ENCODE peak calls at places on chromosomes 13 and 19, in nine cellular contexts. V, Y, P, X, E, T, K, S and L are unnamed samples.

GRCh38 chr19:56838930-56839664 is 1.4 kb downstream of the PEG3 start:
- DNase-seq in V (peak; percentile 99), E (no peak), S (no peak), X (no peak), K (peak; percentile 70), P (peak; percentile 69), Y (no peak), T (no peak), L (peak; percentile 78)

GRCh38 chr13:33379597-33379996 is 94.0 kb upstream of the STARD13 start:
- DNase-seq in X (no peak), S (no peak), V (no peak), Y (no peak), K (no peak), P (no peak), E (no peak), T (no peak), L (no peak)

GRCh38 chr13:19860884-19861655 is 2.4 kb downstream of the ZMYM5 start:
- DNase-seq in Y (no peak), S (no peak), T (peak; percentile 22), V (no peak), K (no peak), P (no peak), X (no peak), E (no peak), L (no peak)

GRCh38 chr13:90430127-90430526 is 917.4 kb upstream of the MIR17HG start:
- DNase-seq in Y (no peak), K (no peak), E (no peak), T (no peak), X (no peak), S (no peak), V (no peak), P (no peak), L (no peak)

GRCh38 chr19:18513868-18514267 is 8.0 kb downstream of the ELL start:
- DNase-seq in P (no peak), X (no peak), V (peak; percentile 79), K (peak; percentile 25), Y (no peak), E (peak; percentile 74), S (no peak), T (no peak), L (no peak)

GRCh38 chr19:7916137-7916907 is 1.7 kb downstream of the TGFBR3L start:
- DNase-seq in T (peak; percentile 41), K (peak; percentile 69), S (no peak), Y (peak; percentile 80), E (peak; percentile 34), X (peak; percentile 58), V (no peak), P (peak; percentile 42), L (no peak)

GRCh38 chr13:108463365-108463764 is 166.0 kb upstream of the MYO16 start:
- DNase-seq in Y (no peak), S (no peak), T (no peak), E (no peak), X (no peak), K (no peak), V (no peak), P (no peak), L (peak; percentile 84)

GRCh38 chr19:4624301-4624700 is 15.0 kb upstream of the TNFAIP8L1 start:
- DNase-seq in E (peak; percentile 46), V (no peak), P (no peak), X (no peak), Y (no peak), T (no peak), K (no peak), S (no peak), L (no peak)

GRCh38 chr13:44578064-44578394 is 1.9 kb upstream of the TSC22D1 start:
- DNase-seq in V (no peak), K (no peak), X (no peak), Y (no peak), E (no peak), S (no peak), T (no peak), P (peak; percentile 33), L (no peak)

GRCh38 chr19:40423938-40424337 is 1.9 kb downstream of the SERTAD1 start:
- DNase-seq in S (no peak), P (no peak), E (no peak), X (no peak), T (no peak), V (no peak), K (no peak), Y (no peak), L (no peak)
- H3K4me3 ChIP-seq in S (no peak overlapping the region), P (peak overlapping the region; percentile 86), E (peak overlapping the region; percentile 81), X (no peak overlapping the region), T (no peak overlapping the region), V (no peak overlapping the region), K (no peak overlapping the region), Y (no peak overlapping the region), L (peak overlapping the region; percentile 59)

DNA sequence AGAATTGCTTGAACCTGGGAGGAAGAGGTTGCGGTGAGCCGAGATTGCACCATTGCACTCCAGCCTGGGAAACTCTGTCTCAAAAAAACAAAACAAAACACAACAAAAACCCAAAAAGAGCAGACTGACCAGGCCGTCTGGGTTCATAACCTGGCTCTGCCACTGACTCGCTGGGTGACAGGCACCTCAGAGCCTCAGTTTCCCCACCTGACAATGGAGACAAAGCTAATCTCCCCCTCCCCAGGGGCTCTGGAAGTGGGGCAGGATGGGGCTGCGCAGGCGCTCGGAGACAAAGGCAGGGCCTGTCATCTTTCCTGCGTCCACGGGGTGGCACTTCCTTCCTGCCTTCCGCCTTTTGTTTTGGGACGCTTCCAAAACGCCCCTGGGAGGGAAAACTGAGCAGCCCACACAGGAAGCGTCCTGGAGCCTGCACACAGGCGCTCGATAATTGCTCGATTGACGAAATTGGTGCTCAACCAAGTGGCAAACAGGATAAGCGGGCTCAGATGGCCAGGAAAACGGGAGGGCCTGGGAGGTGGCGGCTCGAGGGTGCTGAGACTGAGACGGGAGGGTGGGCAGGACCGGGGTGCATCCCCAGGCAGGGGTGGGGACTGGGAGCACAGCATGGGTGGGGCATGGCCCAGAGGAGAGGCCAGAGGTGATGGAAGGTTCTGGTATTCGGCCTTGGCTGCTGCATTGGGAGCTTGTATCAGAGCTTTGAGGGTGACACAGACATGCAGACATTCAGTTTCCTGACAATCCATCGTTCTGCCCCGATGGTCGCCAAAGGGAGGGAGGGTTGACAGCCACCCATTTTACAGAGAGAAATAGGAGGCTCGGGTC is 17.8 kb downstream of the SPC24 start:
- DNase-seq in X (peak; percentile 45), E (peak; percentile 80), V (peak; percentile 84), T (peak; percentile 75), Y (peak; percentile 79), P (peak; percentile 77), K (peak; percentile 73), S (peak; percentile 29), L (peak; percentile 78)
- H3K4me3 ChIP-seq in X (peak overlapping the region; percentile 61), E (no peak overlapping the region), V (no peak overlapping the region), T (peak overlapping the region; percentile 41), Y (peak overlapping the region; percentile 9), P (peak overlapping the region; percentile 36), K (no peak overlapping the region), S (peak overlapping the region; percentile 57), L (peak overlapping the region; percentile 10)

GRCh38 chr13:73945371-73945770 is 188.8 kb downstream of the KLF12 start:
- DNase-seq in S (no peak), K (no peak), X (no peak), P (no peak), Y (no peak), E (no peak), T (no peak), V (no peak), L (no peak)

GRCh38 chr13:73945871-73946270 is 188.3 kb downstream of the KLF12 start:
- DNase-seq in V (no peak), T (no peak), K (no peak), X (no peak), P (no peak), E (peak; percentile 4), S (no peak), Y (no peak), L (no peak)

GRCh38 chr13:73941752-73942151 is 192.5 kb downstream of the KLF12 start:
- DNase-seq in Y (no peak), K (no peak), V (no peak), T (no peak), S (no peak), P (no peak), E (no peak), X (no peak), L (no peak)

GRCh38 chr13:73943137-73943964 is 190.9 kb downstream of the KLF12 start:
- DNase-seq in V (no peak), S (no peak), T (no peak), E (no peak), K (no peak), P (no peak), Y (no peak), X (peak; percentile 58), L (no peak)

GRCh38 chr13:73943965-73944233 is 190.3 kb downstream of the KLF12 start:
- DNase-seq in S (no peak), E (peak; percentile 48), P (no peak), K (no peak), V (no peak), Y (no peak), T (no peak), X (no peak), L (no peak)
- H3K4me3 ChIP-seq in S (no peak overlapping the region), E (no peak overlapping the region), P (no peak overlapping the region), K (no peak overlapping the region), V (no peak overlapping the region), Y (no peak overlapping the region), T (no peak overlapping the region), X (no peak overlapping the region), L (no peak overlapping the region)

DNA sequence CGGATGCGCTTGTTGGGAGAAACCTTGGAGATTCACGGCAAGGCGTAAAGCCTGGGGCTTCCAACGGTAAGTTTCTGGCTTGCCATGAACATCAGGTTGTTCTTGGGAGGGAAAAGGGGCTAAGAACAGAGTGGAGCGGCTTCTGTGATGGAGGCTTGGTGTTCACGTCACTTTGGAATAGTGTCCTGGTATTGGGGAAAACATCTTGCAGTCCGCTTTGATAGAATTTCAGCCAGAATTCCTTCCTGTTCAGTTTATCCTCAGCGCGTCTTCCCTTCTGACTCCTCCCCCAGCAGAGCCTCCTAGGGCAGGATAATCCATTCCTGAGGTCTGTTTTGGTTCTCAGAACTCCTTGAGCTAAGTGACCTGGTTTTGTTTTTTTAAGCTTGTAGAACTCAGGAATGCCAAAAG is 2.0 kb downstream of the KCTD15 start:
- DNase-seq in T (no peak), E (peak; percentile 35), P (no peak), X (no peak), V (no peak), S (no peak), Y (no peak), K (no peak), L (no peak)
- H3K4me3 ChIP-seq in T (no peak overlapping the region), E (peak overlapping the region; percentile 78), P (peak overlapping the region; percentile 85), X (no peak overlapping the region), V (peak overlapping the region; percentile 70), S (no peak overlapping the region), Y (peak overlapping the region; percentile 54), K (no peak overlapping the region), L (peak overlapping the region; percentile 78)

DNA sequence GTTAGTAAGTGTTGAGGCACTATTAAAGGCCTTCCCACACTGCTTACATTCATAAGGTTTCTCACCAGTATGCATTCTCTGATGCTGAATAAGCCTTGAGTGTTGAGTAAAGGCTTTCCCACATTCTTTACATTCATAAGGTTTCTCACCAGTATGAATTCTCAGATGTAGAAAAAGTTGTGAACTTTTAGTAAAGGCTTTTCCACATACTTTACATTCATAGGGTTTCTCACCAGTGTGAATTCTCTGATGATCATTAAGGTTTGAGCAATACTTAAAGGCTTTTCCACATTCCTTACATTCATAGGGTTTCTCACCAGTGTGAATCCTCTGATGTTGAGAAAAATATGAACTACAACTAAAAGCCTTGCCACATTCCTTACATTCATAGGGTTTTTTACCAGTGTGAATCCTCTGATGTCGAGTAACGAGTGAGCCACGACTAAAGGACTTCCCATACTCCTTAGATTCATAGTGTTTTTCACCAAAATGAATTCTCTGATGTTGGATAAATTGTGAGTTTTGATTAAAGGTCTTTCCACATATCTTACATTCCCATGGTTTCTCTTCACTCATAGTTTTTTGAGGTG is 24.2 kb downstream of the ZNF829 start:
- DNase-seq in P (no peak), S (no peak), V (no peak), E (no peak), Y (no peak), T (no peak), K (no peak), X (no peak), L (no peak)
- H3K4me3 ChIP-seq in P (no peak overlapping the region), S (peak overlapping the region; percentile 3), V (no peak overlapping the region), E (no peak overlapping the region), Y (no peak overlapping the region), T (no peak overlapping the region), K (no peak overlapping the region), X (peak overlapping the region; percentile 28), L (no peak overlapping the region)